ENCODE peak calls at places on chromosomes 7 and 10, in seven cellular contexts. T, M, R, W, Y, O and J are unnamed samples.

GRCh38 chr10:124551755-124552154 is 90.1 kb downstream of the LHPP start:
- DNase-seq in M (no peak), Y (no peak), W (no peak), R (no peak), O (no peak), T (no peak), J (no peak)

GRCh38 chr7:89623018-89623672 is 531.1 kb upstream of the STEAP1 start:
- DNase-seq in Y (peak; percentile 57), M (peak; percentile 59), O (no peak), W (peak; percentile 3), R (peak; percentile 58), T (no peak), J (peak; percentile 3)

GRCh38 chr7:44283381-44284211 is 41.8 kb downstream of the CAMK2B start:
- DNase-seq in O (peak; percentile 90), Y (no peak), T (no peak), R (no peak), W (no peak), M (no peak), J (no peak)

GRCh38 chr10:128095753-128096469 is 30.3 kb downstream of the MKI67 start:
- DNase-seq in Y (peak; percentile 59), M (no peak), O (no peak), R (no peak), W (no peak), T (no peak), J (no peak)

GRCh38 chr7:22726345-22726848 is 603 bp upstream of the IL6 start:
- DNase-seq in R (peak; percentile 81), Y (peak; percentile 54), T (peak; percentile 80), O (peak; percentile 72), M (peak; percentile 71), W (peak; percentile 90), J (peak; percentile 89)

GRCh38 chr10:5576780-5577472 is 52.2 kb downstream of the CALML3 start:
- DNase-seq in O (no peak), M (no peak), Y (no peak), W (no peak), R (no peak), T (no peak), J (no peak)

GRCh38 chr7:17069146-17069545 is 187.4 kb upstream of the AGR3 start:
- DNase-seq in M (no peak), W (no peak), O (no peak), Y (no peak), R (no peak), T (no peak), J (no peak)

GRCh38 chr7:46908770-46909169 is 673.1 kb downstream of the TNS3 start:
- DNase-seq in Y (no peak), M (no peak), T (peak; percentile 90), O (peak; percentile 32), R (no peak), W (peak; percentile 78), J (peak; percentile 91)

DNA sequence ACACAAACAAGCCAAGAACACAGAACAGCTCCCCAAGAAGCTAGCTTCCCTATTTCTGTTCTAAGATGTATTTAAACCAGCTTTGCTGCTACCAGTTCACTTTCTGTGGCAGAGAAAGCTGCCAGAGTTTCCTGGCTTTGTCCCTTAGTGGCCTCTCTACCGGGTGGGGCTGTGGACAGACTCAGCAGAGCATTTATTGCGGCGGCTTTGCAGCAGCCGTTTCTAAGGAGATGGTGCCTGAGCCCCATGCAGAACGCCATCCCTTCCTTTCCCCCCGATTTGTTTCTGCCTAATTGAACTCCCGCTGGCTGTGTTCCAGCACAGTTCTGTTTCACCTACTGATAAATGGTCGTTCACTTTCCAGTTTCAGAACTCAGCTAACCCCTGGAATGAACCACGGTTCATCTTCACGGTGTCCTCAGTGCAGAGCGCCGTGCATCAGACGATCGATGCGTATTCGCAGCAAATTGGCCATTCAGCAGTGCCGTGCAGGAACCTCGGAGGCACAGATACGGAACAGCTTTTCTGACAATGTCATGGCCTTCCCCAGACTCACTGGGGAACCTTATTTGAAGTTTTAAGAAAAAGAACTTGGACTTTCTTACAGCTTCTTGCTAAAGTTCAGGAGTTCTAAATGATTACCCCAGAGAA is 33.9 kb upstream of the SFMBT2 start:
- DNase-seq in O (no peak), M (peak; percentile 15), T (no peak), R (peak; percentile 13), Y (no peak), W (no peak), J (no peak)
- H2AFZ ChIP-seq in O (no peak overlapping the region), M (no peak overlapping the region), T (peak overlapping the region; percentile 72), R (no peak overlapping the region), Y (no peak overlapping the region), W (no peak overlapping the region), J (no peak overlapping the region)

DNA sequence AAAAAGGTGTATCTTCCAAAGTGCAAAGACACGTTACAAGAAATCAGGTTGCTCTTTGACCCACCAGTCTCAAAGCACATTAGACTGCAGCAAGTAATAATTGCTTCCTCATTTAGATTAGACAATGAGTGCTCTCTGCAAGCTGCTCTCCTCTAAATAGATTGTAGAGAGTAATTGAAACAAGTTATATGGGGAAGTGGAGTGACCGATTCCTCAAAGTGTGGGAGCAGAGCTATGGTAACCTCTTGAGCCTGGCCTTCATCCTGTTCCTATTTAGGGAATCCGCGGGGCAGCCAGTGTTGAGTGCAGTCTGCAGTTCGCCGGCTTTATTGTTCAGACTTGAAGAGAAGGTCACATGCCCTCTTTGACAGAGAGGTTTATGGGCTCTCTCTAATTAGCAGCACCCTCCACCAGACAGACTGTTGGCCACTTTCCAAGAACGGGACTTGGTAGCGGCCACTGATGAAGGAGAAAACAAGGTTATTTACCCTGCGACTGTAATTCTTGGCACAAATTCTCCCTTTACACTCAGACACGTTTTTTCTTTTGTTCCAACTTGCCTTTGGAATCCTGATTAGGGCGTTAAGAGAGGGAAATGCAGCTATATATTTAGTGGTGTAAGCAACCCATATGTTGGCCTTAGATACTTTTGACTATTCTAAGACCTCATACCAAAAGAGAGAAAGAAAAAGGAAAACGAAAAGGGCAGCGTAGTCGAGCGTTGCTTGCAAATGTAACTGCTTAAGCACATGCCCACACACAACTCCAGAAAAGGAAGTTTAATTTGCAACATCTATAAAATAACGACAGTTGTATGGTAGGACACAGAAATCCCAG is 107.5 kb downstream of the REEP3 start:
- DNase-seq in O (peak; percentile 55), Y (no peak), M (peak; percentile 77), R (peak; percentile 78), W (no peak), T (peak; percentile 29), J (peak; percentile 52)
- H2AFZ ChIP-seq in O (peak overlapping the region; percentile 80), Y (peak overlapping the region; percentile 93), M (peak overlapping the region; percentile 0), R (peak overlapping the region; percentile 4), W (peak overlapping the region; percentile 92), T (peak overlapping the region; percentile 79), J (peak overlapping the region; percentile 41)

DNA sequence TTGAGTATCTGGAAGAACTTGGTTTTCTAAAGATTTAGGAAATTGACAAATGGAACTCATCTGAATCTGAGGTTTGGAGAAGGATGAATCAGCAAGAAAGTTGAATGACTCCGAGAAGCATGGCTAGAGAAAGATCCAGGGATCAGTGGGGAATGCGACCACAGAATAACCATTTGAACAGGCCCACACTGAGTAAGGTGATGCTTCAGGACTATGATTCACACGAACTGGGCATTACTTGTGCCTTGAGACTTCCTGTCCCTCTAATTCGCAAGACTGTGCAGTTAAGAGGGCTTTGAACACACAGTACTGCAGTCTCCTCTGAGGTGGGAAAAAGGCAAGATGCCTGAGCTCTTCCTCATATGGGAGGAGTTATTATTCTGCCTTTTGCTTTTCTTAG is 395.5 kb upstream of the POM121L12 start:
- DNase-seq in W (no peak), R (no peak), Y (no peak), O (no peak), T (peak; percentile 92), M (no peak), J (no peak)
- H2AFZ ChIP-seq in W (no peak overlapping the region), R (no peak overlapping the region), Y (no peak overlapping the region), O (no peak overlapping the region), T (peak overlapping the region; percentile 23), M (no peak overlapping the region), J (no peak overlapping the region)

GRCh38 chr7:144822223-144822622 is 13.6 kb downstream of the TPK1 start:
- DNase-seq in W (no peak), O (no peak), Y (no peak), T (no peak), M (no peak), R (no peak), J (no peak)
- H2AFZ ChIP-seq in W (no peak overlapping the region), O (no peak overlapping the region), Y (no peak overlapping the region), T (no peak overlapping the region), M (no peak overlapping the region), R (no peak overlapping the region), J (no peak overlapping the region)

DNA sequence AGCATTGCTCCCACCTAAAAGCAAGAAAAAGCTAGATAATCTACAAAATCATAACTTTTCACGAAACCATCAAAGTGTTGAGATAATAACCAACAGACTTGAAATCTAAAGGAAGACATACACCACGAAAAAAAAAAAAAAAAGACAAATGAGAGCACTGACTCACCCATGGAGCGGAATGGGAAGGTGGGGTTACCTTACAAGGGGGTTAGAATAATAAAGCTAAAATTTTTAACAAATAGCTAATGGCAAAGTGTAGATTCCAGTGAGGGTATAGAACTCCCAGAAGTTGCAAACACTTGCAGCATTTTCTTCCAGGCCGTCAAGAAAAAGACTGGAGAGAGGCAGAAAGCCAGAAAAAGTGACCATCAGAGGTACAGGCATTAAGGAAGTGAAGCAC is 27.2 kb downstream of the IPMK start:
- DNase-seq in Y (no peak), R (no peak), M (no peak), T (peak; percentile 59), O (peak; percentile 82), W (no peak), J (peak; percentile 70)
- H2AFZ ChIP-seq in Y (no peak overlapping the region), R (no peak overlapping the region), M (no peak overlapping the region), T (no peak overlapping the region), O (peak overlapping the region; percentile 5), W (no peak overlapping the region), J (no peak overlapping the region)

DNA sequence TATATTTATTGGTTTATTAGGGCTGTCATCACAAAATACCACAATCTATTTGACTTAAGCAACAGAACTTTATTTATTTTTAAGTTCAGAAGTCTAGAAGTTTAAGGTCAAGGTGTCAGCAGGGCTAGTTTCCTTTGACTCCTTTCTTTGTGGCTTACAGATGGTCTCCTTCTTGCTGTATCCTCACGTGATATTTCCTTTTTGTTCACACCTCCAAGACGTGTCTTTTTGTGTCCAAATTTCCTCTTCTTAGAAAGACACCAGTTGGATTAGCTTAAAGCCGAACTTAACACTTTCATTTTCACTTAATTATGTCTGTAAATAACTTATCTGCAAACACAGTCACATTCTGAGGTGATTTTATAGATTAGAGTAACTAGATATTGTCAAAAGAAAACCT is 631.4 kb upstream of the POT1 start:
- DNase-seq in M (no peak), Y (no peak), W (no peak), R (no peak), O (no peak), T (no peak), J (no peak)
- H2AFZ ChIP-seq in M (no peak overlapping the region), Y (no peak overlapping the region), W (no peak overlapping the region), R (no peak overlapping the region), O (no peak overlapping the region), T (no peak overlapping the region), J (no peak overlapping the region)

DNA sequence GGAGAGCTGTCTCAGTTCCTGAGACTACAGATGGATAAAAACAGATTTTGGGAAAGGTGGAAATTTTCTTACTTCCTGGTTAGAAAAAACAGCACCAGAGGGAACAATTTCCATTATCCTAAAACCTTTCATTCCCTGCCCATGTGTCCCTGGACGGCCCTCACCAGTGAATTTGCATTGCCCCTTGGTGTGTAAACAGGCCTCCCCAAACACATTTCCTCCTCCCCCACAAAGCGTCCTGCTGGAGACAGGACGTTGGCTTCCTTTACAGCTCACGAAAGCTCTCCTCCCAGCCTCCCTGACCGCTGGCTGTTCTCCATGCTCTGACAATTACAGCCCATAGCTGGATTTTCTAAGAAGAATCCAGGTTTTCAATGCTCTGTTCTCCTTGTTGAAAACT is 724.2 kb upstream of the CELF2 start:
- DNase-seq in M (peak; percentile 66), Y (no peak), T (no peak), O (peak; percentile 32), W (no peak), R (no peak), J (peak; percentile 31)
- H2AFZ ChIP-seq in M (peak overlapping the region; percentile 80), Y (no peak overlapping the region), T (peak overlapping the region; percentile 36), O (no peak overlapping the region), W (peak overlapping the region; percentile 45), R (peak overlapping the region; percentile 18), J (no peak overlapping the region)